ENCODE peak calls at places on chromosome 11, in six cellular contexts. U is GM23338, N is NCI-H460, K is fibroblast of the aortic adventitia, R is stomach, V is head of caudate nucleus. X is an unnamed sample.

GRCh38 chr11:69944146-69944795 is 125.1 kb upstream of the FGF3 start:
- DNase-seq in U (no peak), N (no peak), K (no peak), R (no peak), V (no peak), X (no peak)

GRCh38 chr11:18312012-18312411 is 9.9 kb downstream of the HPS5 start:
- DNase-seq in U (no peak), N (no peak), K (peak), R (no peak), V (no peak), X (no peak)

GRCh38 chr11:44990665-44991064 is 40.0 kb upstream of the TP53I11 start:
- DNase-seq in U (no peak), N (no peak), K (no peak), R (no peak), V (no peak), X (peak)

GRCh38 chr11:2148253-2149000 is 9.2 kb upstream of the IGF2 start:
- DNase-seq in U (no peak), N (no peak), K (no peak), R (no peak), V (no peak), X (no peak)

GRCh38 chr11:69750875-69751597 is 24.1 kb downstream of the FGF4 start:
- DNase-seq in U (no peak), N (no peak), K (no peak), R (no peak), V (no peak), X (no peak)

GRCh38 chr11:40241524-40242037 is 1217.9 kb downstream of the LRRC4C start:
- DNase-seq in U (no peak), N (no peak), K (no peak), R (no peak), V (no peak), X (peak)

GRCh38 chr11:62370743-62371440 is 33.6 kb downstream of the ASRGL1 start:
- DNase-seq in U (peak), N (no peak), K (no peak), R (peak), V (no peak), X (no peak)

GRCh38 chr11:117989351-117990102 is 3.3 kb downstream of the IL10RA start:
- DNase-seq in U (no peak), N (no peak), K (no peak), R (no peak), V (no peak), X (no peak)

GRCh38 chr11:118911113-118911879 is 14.4 kb downstream of the BCL9L start:
- DNase-seq in U (peak), N (no peak), K (peak), R (no peak), V (no peak), X (no peak)